ENCODE peak calls at places on chromosome 10, in six cellular contexts. X is A549, P is Peyer's patch, V is GM12878, K is ovary, F is heart left ventricle. R is an unnamed sample.

GRCh38 chr10:14062528-14063260 is 268.0 kb downstream of the FRMD4A start:
- DNase-seq in V (no peak), K (no peak), P (no peak), F (no peak), X (no peak), R (no peak)

GRCh38 chr10:22259280-22259679 is 41.5 kb upstream of the EBLN1 start:
- DNase-seq in K (no peak), V (no peak), P (no peak), F (no peak), X (no peak), R (no peak)

GRCh38 chr10:97165499-97165898 is 20.3 kb downstream of the SLIT1 start:
- DNase-seq in V (no peak), F (no peak), X (no peak), K (no peak), P (no peak), R (peak; percentile 49)

GRCh38 chr10:61097026-61097425 is 153.0 kb upstream of the RHOBTB1 start:
- DNase-seq in P (no peak), X (no peak), V (no peak), K (no peak), F (no peak), R (no peak)

GRCh38 chr10:11335167-11335652 is 276.2 kb downstream of the USP6NL start:
- DNase-seq in P (no peak), F (no peak), V (no peak), K (peak; percentile 69), X (no peak), R (peak; percentile 86)

GRCh38 chr10:129615921-129616525 is 149.0 kb downstream of the MGMT start:
- DNase-seq in F (no peak), P (no peak), V (no peak), X (no peak), K (no peak), R (no peak)

GRCh38 chr10:108836362-108836761 is 1086.9 kb downstream of the XPNPEP1 start:
- DNase-seq in V (no peak), P (no peak), F (no peak), K (no peak), X (no peak), R (no peak)

GRCh38 chr10:86855503-86855902 is 99.1 kb downstream of the BMPR1A start:
- DNase-seq in F (no peak), V (no peak), X (no peak), P (no peak), K (no peak), R (no peak)

GRCh38 chr10:128035557-128035973 is 90.7 kb downstream of the MKI67 start:
- DNase-seq in P (peak; percentile 65), X (peak; percentile 50), F (peak; percentile 75), K (no peak), V (no peak), R (peak; percentile 90)

GRCh38 chr10:69407621-69408301 is 9.0 kb downstream of the TACR2 start:
- DNase-seq in V (no peak), F (peak; percentile 65), X (peak; percentile 58), P (no peak), K (peak; percentile 47), R (peak; percentile 85)

GRCh38 chr10:69409968-69410367 is 6.8 kb downstream of the TACR2 start:
- DNase-seq in F (no peak), K (no peak), X (no peak), P (no peak), V (peak; percentile 60), R (peak; percentile 81)

GRCh38 chr10:69409176-69409495 is 7.6 kb downstream of the TACR2 start:
- DNase-seq in F (no peak), V (no peak), X (no peak), K (no peak), P (no peak), R (no peak)

GRCh38 chr10:69406816-69407580 is 9.7 kb downstream of the TACR2 start:
- DNase-seq in K (no peak), X (no peak), P (no peak), V (no peak), F (peak; percentile 54), R (peak; percentile 78)

DNA sequence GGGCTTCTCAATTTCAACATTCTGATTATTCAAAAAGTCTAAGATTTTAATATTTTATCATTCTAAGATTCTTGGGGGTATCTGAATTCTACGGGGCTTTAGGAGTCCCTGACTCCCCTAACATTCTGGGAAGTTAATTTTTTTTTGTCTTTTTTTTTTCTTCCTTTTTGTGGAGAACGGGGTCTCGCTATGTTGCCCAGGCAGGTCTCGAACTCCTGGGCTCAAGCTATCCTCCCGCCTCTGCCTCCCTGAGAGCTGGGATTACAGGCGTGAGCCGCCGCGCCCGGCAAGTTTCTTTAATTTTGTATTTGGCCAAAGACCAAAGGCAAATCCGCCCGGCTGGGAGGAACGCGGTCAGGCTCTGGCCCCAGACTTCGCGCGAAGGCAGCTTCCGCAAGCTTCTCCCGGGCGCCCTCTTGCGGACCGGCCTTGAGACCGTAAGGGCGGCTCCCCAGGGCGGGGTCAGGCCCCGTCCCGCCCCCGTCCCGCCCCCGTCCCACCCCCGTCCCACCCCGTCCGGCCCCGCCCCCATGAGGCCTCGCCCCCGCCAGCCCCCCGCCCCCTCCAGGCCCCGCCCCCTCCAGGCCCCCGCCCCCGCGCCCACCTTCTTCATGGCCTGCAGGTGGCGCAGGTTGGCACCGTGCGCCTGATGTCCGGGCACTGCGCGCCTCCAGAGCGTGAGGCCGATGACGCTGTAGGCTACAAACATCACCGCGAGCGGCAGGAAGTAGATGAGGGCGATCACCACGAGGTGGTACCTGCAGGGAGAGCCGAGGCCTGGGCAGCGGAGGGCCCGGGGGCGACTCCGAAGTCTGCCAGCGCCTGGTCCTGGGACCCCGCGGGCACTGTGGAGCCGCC is 8.2 kb downstream of the TACR2 start:
- DNase-seq in V (peak; percentile 62), K (peak; percentile 98), X (peak; percentile 96), P (peak; percentile 95), F (peak; percentile 97), R (peak; percentile 99)
- H3K4me3 ChIP-seq in V (peak overlapping the region; percentile 36), K (peak overlapping the region; percentile 47), X (peak overlapping the region; percentile 28), P (peak overlapping the region; percentile 23), F (peak overlapping the region; percentile 52), R (peak overlapping the region; percentile 62)

DNA sequence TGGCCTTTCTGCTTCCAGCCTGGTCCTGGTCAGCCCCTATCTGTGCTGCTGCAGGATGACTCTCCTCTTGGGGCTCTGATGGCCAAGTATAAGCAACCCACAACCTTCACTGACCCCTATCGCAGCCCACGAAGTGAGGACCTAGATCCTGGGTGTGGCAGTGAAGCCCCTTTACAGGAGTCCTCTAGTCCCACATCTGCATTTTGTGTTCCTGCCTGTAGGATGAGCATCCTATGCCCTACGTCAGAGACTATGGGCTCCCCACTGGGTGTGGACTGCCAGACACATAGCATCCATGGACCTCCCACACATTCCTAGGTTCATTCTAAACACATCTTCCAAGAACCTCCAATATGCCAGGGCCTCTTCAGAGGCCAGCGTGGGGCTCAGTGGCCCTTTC is 29.0 kb downstream of the ARHGAP22 start:
- DNase-seq in K (no peak), F (no peak), X (no peak), P (no peak), V (no peak), R (no peak)
- H3K27ac ChIP-seq in K (no peak overlapping the region), F (no peak overlapping the region), X (no peak overlapping the region), P (no peak overlapping the region), V (no peak overlapping the region), R (no peak overlapping the region)

DNA sequence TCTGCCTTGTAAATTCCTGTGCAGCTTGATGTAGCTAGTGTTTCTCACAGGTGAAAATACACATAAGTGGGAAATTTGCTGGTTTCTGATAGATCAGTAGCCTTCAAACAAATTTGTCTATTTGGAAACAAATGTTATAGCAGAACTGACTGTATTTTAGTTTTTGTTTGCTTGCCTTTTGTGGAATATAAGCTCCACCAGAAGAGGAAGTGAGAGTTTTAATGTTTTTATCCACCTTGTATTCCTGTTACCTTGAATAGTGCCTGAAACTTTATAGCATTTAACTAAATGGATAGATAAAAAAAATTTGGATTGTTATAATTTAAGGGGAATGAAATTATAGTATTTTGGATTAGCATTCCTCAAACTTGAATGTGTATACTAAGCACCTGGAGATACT is 9.8 kb downstream of the WAC start:
- DNase-seq in X (no peak), V (no peak), F (no peak), P (no peak), K (no peak), R (no peak)
- TF ChIP-seq POLR2A in X (no peak), V (peak; percentile 4), F (no peak), P (no peak), K (no peak), R (no peak)

GRCh38 chr10:59793924-59794323 is 40.7 kb upstream of the MRLN start:
- DNase-seq in F (no peak), P (no peak), V (no peak), K (no peak), X (no peak), R (no peak)
- H3K4me3 ChIP-seq in F (no peak overlapping the region), P (no peak overlapping the region), V (no peak overlapping the region), K (no peak overlapping the region), X (no peak overlapping the region), R (no peak overlapping the region)